ENCODE peak calls at places on chromosome 11, in six cellular contexts. W is A549, S is NB4, C is GM12878, I is HepG2, Z is K562. T is an unnamed sample.

GRCh38 chr11:64379817-64380709 is 21.1 kb downstream of the RPS6KA4 start:
- DNase-seq in W (no peak), I (no peak), Z (no peak), C (no peak), S (no peak), T (no peak)

GRCh38 chr11:69475866-69476714 is 5.4 kb upstream of the LINC01488 start:
- DNase-seq in S (no peak), I (no peak), W (no peak), C (no peak), Z (no peak), T (no peak)

GRCh38 chr11:65558002-65558784 is at the start of gene LTBP3:
- DNase-seq in Z (peak), S (peak), I (peak), C (no peak), W (peak), T (peak)

GRCh38 chr11:69518081-69518950 is 36.9 kb downstream of the LINC01488 start:
- DNase-seq in W (no peak), I (no peak), S (no peak), C (no peak), Z (no peak), T (no peak)

GRCh38 chr11:14894657-14895598 is 2.9 kb upstream of the CYP2R1 start:
- DNase-seq in S (peak), I (no peak), W (no peak), Z (peak), C (no peak), T (peak)

GRCh38 chr11:26194871-26195270 is 137.1 kb upstream of the ANO3 start:
- DNase-seq in W (no peak), I (no peak), Z (no peak), S (no peak), C (no peak), T (no peak)

GRCh38 chr11:84164722-84165121 is 878.6 kb upstream of the CCDC90B start:
- DNase-seq in Z (no peak), W (no peak), S (no peak), I (no peak), C (no peak), T (no peak)

GRCh38 chr11:14679662-14680061 is 36.1 kb downstream of the PDE3B start:
- DNase-seq in I (peak), S (no peak), C (no peak), Z (no peak), W (no peak), T (no peak)

GRCh38 chr11:71342951-71343827 is 90.8 kb upstream of the SHANK2 start:
- DNase-seq in Z (peak), C (no peak), I (peak), S (peak), W (peak), T (no peak)

GRCh38 chr11:20351151-20351550 is 12.4 kb upstream of the HTATIP2 start:
- DNase-seq in Z (no peak), W (no peak), C (no peak), S (no peak), I (no peak), T (no peak)

GRCh38 chr11:17720796-17721171 is 1.4 kb downstream of the MYOD1 start:
- DNase-seq in W (no peak), Z (no peak), S (no peak), C (no peak), I (no peak), T (no peak)

GRCh38 chr11:70541699-70542098 is 143.4 kb downstream of the CTTN start:
- DNase-seq in Z (no peak), I (no peak), W (no peak), S (no peak), C (no peak), T (no peak)

GRCh38 chr11:107496011-107496410 is 38.4 kb upstream of the CWF19L2 start:
- DNase-seq in C (no peak), W (no peak), Z (no peak), S (no peak), I (peak), T (peak)

GRCh38 chr11:18204220-18204619 is 31.6 kb downstream of the MRGPRX4 start:
- DNase-seq in C (no peak), I (no peak), W (no peak), S (no peak), Z (no peak), T (no peak)

GRCh38 chr11:30635401-30635989 is 49.3 kb upstream of the MPPED2 start:
- DNase-seq in C (no peak), Z (no peak), W (no peak), I (no peak), S (no peak), T (peak)

GRCh38 chr11:125132071-125132470 is 20.6 kb upstream of the TMEM218 start:
- DNase-seq in I (no peak), S (no peak), Z (no peak), W (no peak), C (no peak), T (no peak)

GRCh38 chr11:125129316-125129990 is 18.0 kb upstream of the TMEM218 start:
- DNase-seq in Z (no peak), C (no peak), S (no peak), W (no peak), I (no peak), T (no peak)

GRCh38 chr11:125123947-125124633 is 12.7 kb upstream of the TMEM218 start:
- DNase-seq in C (no peak), S (peak), I (peak), Z (peak), W (peak), T (peak)

GRCh38 chr11:125132586-125132985 is 21.2 kb upstream of the TMEM218 start:
- DNase-seq in I (no peak), S (no peak), W (no peak), C (no peak), Z (no peak), T (no peak)

DNA sequence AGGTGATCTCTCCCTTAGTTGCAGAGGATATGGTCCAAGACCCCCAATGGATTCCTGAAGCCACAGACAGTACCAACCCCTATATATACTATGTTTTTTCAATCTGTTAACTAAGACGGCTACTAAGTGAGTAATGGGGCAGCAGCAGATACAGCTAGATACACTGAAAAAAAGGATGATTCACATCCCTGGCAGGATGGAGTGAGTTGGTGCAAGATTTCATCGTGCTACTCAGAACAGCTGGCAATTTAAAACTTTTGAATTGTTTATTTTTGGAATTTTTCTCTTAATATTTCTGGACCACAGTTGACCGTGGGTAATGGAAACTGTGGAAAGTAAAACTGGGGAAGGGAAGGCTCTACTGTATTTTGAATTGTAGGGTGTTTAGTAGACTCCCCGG is 17.0 kb upstream of the TMEM218 start:
- DNase-seq in W (no peak), Z (no peak), S (no peak), C (no peak), I (no peak), T (no peak)
- TF ChIP-seq MYC in W (no peak), Z (no peak), S (no peak), C (no peak), I (no peak), T (no peak)

DNA sequence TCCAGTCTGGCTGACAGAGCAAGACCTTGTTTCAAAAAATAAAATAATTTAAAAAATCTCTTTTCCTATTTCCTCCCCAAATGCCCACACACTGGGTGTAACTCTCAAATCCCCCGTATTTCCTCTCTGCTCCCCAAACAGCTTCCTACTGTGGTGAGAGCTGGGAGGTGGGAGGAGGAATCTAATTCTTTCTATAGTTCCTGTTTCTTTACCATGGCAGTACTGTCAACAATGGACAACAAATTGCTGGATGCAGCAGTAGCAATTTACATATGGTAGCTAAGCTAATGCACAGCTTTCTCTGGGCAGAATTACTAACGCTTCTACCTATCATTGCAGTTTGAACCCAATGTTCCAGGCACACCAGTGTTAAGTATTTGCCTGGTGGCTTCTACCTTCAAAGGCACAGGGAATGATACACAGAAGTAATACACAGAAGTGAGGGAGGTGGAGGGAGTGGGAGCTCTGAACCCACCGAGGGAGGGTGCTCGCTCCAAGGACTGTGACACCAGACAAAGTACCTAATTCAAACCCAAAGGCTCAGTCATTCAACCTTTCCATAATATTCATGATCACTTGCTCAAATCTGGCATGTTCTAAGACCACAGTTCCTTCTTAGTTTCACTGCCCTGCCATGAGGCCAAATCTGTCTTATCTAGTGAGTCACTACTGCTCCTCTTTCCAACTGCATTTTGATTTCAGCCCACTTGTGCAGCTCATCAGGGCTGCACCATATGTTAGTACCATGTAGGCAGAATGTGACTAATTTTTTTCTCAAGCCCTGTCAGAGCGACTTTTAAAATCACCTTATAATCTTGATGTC is 37.9 kb downstream of the CELF1 start:
- DNase-seq in S (peak), I (no peak), C (no peak), W (no peak), Z (peak), T (peak)
- TF ChIP-seq MYC in S (no peak), I (no peak), C (no peak), W (no peak), Z (peak), T (no peak)

GRCh38 chr11:44982496-44983062 is 31.9 kb upstream of the TP53I11 start:
- DNase-seq in Z (no peak), W (no peak), C (no peak), S (no peak), I (no peak), T (no peak)
- TF ChIP-seq MYC in Z (no peak), W (no peak), C (no peak), S (no peak), I (no peak), T (no peak)

GRCh38 chr11:44840085-44840478 is 110.6 kb downstream of the TP53I11 start:
- DNase-seq in S (peak), Z (no peak), C (no peak), I (no peak), W (no peak), T (no peak)
- TF ChIP-seq MYC in S (no peak), Z (no peak), C (no peak), I (no peak), W (no peak), T (no peak)

GRCh38 chr11:125081098-125081798 is 18.1 kb downstream of the SLC37A2 start:
- DNase-seq in I (no peak), S (no peak), C (no peak), W (no peak), Z (no peak), T (no peak)
- TF ChIP-seq MYC in I (no peak), S (no peak), C (no peak), W (no peak), Z (no peak), T (no peak)

GRCh38 chr11:59776210-59777066 is 21.3 kb downstream of the STX3 start:
- DNase-seq in I (peak), Z (peak), S (no peak), C (no peak), W (peak), T (peak)
- TF ChIP-seq MYC in I (no peak), Z (no peak), S (no peak), C (no peak), W (no peak), T (no peak)

GRCh38 chr11:110015695-110016094 is 77.5 kb upstream of the ZC3H12C start:
- DNase-seq in C (no peak), W (no peak), Z (no peak), I (no peak), S (no peak), T (no peak)

DNA sequence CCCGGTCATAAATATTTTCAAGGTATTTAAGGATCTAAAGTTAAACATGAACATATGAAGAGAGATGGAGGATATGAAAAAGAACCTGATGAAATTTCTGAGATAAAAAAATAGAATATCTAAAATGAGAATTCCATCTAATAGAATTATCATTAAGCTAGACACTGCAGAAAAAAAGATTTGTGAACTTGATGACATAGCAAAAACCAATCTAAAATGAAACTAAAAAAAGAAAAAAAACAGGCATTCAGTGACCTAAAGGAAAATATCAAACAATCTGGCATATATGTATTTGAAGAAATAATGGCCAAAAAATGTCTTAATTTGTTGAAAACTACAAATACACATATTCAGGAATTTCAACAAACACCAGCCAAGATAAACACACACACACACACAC is 81.6 kb upstream of the ZC3H12C start:
- DNase-seq in W (no peak), S (no peak), C (no peak), I (no peak), Z (no peak), T (no peak)
- TF ChIP-seq MYC in W (no peak), S (no peak), C (no peak), I (no peak), Z (no peak), T (no peak)

DNA sequence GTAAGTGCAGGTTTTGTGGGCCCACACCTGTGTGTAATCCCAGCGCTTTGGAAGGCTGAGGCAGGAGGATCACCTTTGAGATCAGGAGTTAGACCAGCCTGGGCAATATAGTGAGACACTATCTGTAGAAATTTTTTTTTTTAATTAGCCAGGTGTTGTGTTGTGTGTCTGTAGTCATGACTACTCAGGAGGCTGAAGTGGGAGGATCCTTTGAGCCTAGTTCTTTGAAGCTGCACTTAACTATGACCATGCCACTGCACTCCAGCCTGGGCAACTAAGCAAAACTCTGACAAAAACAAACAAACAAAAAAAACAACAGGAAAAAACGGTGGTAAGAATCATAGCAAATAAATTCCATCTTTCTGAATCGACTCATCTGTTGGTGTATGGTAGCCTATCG is 268.6 kb upstream of the PDGFD start:
- DNase-seq in Z (no peak), C (no peak), S (no peak), I (no peak), W (no peak), T (no peak)
- TF ChIP-seq MYC in Z (no peak), C (no peak), S (no peak), I (no peak), W (no peak), T (no peak)

GRCh38 chr11:62152245-62153086 is 28.7 kb downstream of the INCENP start:
- DNase-seq in I (no peak), C (no peak), S (no peak), W (no peak), Z (no peak), T (no peak)

GRCh38 chr11:62148271-62148980 is 24.6 kb downstream of the INCENP start:
- DNase-seq in W (no peak), C (no peak), I (no peak), Z (no peak), S (no peak), T (no peak)

GRCh38 chr11:62150887-62151736 is 27.3 kb downstream of the INCENP start:
- DNase-seq in I (no peak), C (no peak), Z (no peak), S (no peak), W (no peak), T (no peak)

GRCh38 chr11:62151737-62152102 is 27.9 kb downstream of the INCENP start:
- DNase-seq in W (no peak), S (no peak), I (no peak), Z (no peak), C (no peak), T (no peak)

DNA sequence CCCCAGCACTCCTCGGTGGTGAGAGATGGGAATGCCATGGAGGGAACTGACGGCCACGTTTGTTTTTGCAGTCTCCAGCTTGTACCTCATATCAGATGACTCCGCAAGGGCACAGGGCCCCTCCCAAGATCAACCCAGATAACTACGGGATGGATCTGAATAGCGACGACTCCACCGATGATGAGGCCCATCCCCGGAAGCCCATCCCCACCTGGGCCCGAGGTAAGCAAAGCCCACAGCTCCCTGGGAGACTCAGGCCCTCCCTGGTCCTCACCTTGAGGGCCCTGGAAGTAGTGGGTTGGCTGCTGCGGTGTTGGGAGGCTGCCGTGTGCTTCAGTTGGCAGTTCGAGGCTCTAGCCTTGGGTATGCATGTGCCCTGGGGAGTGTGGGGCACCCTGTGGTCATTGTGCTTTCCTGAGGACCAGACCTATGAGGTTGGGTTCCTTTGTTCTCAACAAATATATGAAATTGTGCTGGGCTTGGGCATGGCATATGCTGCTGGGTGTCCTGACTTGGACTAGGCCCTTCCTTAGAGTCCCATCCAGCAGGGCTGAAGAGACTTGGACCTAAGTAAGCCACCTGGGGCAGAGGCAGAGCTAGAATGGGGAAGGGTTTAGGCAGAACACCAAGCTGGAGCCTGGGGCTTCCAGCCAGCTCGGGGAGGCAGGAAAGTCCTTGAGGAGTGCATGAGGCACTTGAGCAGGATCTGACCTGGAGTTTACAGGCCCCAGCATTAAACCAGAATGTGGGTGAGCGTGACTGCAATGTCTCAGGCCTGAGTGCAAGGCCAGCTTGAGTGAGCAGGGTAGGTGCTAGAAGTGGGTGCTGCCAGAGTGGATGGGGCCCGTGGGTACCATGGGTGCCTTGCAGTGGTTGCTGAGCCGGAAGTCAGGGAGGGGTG is 26.4 kb downstream of the INCENP start:
- DNase-seq in S (no peak), W (no peak), I (no peak), C (no peak), Z (no peak), T (no peak)
- TF ChIP-seq MYC in S (no peak), W (no peak), I (no peak), C (no peak), Z (no peak), T (no peak)

DNA sequence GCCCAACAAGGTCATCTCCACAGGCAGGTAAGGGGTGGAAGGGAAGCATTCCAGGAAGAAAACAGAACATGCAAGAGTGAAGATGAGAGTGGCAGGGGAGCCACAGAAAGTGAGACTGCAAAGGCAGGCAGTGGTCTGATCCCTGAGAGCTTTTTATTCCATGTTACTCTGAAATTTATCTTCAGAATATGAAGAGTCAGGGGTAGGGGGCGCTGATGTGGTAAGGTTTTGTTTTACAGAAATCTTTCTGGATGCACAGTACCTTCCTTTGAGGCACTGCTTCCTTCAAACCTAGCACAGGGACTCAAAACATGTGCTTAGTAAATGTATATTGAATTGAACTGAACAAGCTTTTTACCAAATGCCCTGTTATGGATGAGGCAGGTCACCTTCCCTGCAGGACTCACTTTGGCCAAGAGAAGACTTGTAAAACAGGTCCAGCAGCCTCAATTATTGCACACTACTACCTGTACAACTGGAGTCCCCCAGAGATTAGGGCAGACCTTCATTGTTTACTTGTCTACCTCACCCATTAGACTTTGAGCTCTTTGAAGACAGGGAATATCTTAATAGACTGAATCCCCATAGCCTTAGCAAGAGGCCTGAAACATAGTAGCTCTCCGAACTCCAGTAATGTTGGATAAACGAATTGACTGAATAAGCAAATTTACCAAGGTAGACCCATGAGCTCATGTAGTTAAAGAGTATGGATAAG is 2.2 kb downstream of the PAK1 start:
- DNase-seq in S (peak), C (no peak), W (peak), Z (no peak), I (peak), T (no peak)
- TF ChIP-seq MYC in S (no peak), C (no peak), W (no peak), Z (no peak), I (no peak), T (no peak)